ENCODE peak calls at places on chromosomes 7 and 10, in four cellular contexts. N is activated CD4-positive, alpha-beta T cell treated with anti-CD3 and anti-CD28 coated beads, Interleukin-2, amount 10 ng/mL, durations not matched to agents 24 days and 14 days; K is foreskin fibroblast; G is MCF 10A. I is an unnamed sample.

GRCh38 chr7:77910124-77910523 is 111.6 kb downstream of the PHTF2 start:
- DNase-seq in N (no peak), K (no peak), G (no peak), I (no peak)

GRCh38 chr10:2992401-2993198 is 74.7 kb upstream of the PFKP start:
- DNase-seq in N (no peak), K (no peak), G (no peak), I (peak)

GRCh38 chr10:70123817-70124216 is 8.8 kb downstream of the AIFM2 start:
- DNase-seq in N (no peak), K (no peak), G (no peak), I (no peak)

GRCh38 chr7:47847207-47847606 is 101.1 kb downstream of the PKD1L1 start:
- DNase-seq in N (no peak), K (no peak), G (no peak), I (no peak)

GRCh38 chr10:3807221-3807927 is 22.4 kb upstream of the KLF6 start:
- DNase-seq in N (peak), K (no peak), G (no peak), I (peak)

GRCh38 chr10:100730739-100731602 is 14.4 kb upstream of the PAX2 start:
- DNase-seq in N (peak), K (no peak), G (peak), I (no peak)

GRCh38 chr7:157493776-157494175 is 157.0 kb downstream of the DNAJB6 start:
- DNase-seq in N (no peak), K (no peak), G (no peak), I (no peak)

GRCh38 chr7:44402401-44403096 is 77.2 kb upstream of the CAMK2B start:
- DNase-seq in N (no peak), K (no peak), G (no peak), I (no peak)

GRCh38 chr10:110498982-110499795 is 1.5 kb downstream of the DUSP5 start:
- DNase-seq in N (peak), K (peak), G (peak), I (peak)

GRCh38 chr7:28128608-28129007 is 52.0 kb downstream of the JAZF1 start:
- DNase-seq in N (no peak), K (no peak), G (peak), I (no peak)

GRCh38 chr10:86340991-86341260 is 25.7 kb downstream of the GRID1 start:
- DNase-seq in N (no peak), K (no peak), G (no peak), I (no peak)

GRCh38 chr10:95503012-95503411 is 58.2 kb downstream of the SORBS1 start:
- DNase-seq in N (no peak), K (no peak), G (no peak), I (no peak)

GRCh38 chr7:43234073-43234472 is 121.6 kb downstream of the HECW1 start:
- DNase-seq in N (no peak), K (no peak), G (no peak), I (no peak)

GRCh38 chr10:74738985-74739567 is 87.3 kb upstream of the KAT6B start:
- DNase-seq in N (peak), K (no peak), G (peak), I (peak)

GRCh38 chr7:80740778-80741545 is 102.5 kb downstream of the CD36 start:
- DNase-seq in N (no peak), K (no peak), G (peak), I (peak)

GRCh38 chr7:116395125-116395791 is 104.3 kb upstream of the CAV2 start:
- DNase-seq in N (no peak), K (peak), G (peak), I (peak)